ENCODE peak calls at places on chromosomes 1 and 21, in seven cellular contexts. J, X, N, W, H, Y and K are unnamed samples.

GRCh38 chr1:15008783-15009709 is 144.5 kb upstream of the TMEM51 start:
- DNase-seq in J (peak), Y (no peak), X (no peak), N (peak), W (no peak), H (no peak), K (no peak)

GRCh38 chr1:62691062-62691844 is 3.1 kb upstream of the DOCK7 start:
- DNase-seq in J (no peak), N (no peak), W (no peak), X (no peak), Y (no peak), H (no peak), K (no peak)

GRCh38 chr21:17406202-17406601 is 106.6 kb upstream of the CXADR start:
- DNase-seq in N (no peak), X (no peak), H (no peak), Y (no peak), J (no peak), W (no peak), K (no peak)

GRCh38 chr1:196355206-196355786 is 252.9 kb downstream of the KCNT2 start:
- DNase-seq in X (no peak), N (peak), J (peak), Y (no peak), H (no peak), W (no peak), K (no peak)

GRCh38 chr1:158527190-158527815 is 26.9 kb downstream of the OR6Y1 start:
- DNase-seq in H (no peak), J (peak), N (peak), W (no peak), X (peak), Y (no peak), K (peak)

GRCh38 chr1:53807916-53808315 is 30.2 kb downstream of the NDC1 start:
- DNase-seq in X (peak), J (peak), W (peak), Y (no peak), N (no peak), H (no peak), K (peak)

GRCh38 chr1:18256318-18257235 is 149.0 kb downstream of the IGSF21 start:
- DNase-seq in W (no peak), Y (no peak), N (peak), J (no peak), X (peak), H (peak), K (no peak)

GRCh38 chr1:231021540-231022031 is 18.5 kb downstream of the FAM89A start:
- DNase-seq in N (no peak), W (no peak), H (no peak), Y (no peak), X (no peak), J (peak), K (no peak)

GRCh38 chr1:234368320-234369032 is 4.8 kb upstream of the COA6 start:
- DNase-seq in N (no peak), J (no peak), H (no peak), W (no peak), X (no peak), Y (no peak), K (no peak)

GRCh38 chr21:33080376-33080775 is 10.4 kb downstream of the OLIG1 start:
- DNase-seq in X (no peak), W (no peak), N (no peak), Y (no peak), H (no peak), J (no peak), K (no peak)

GRCh38 chr1:3898994-3899775 is 887 bp downstream of the C1orf174 start:
- DNase-seq in N (peak), H (no peak), Y (no peak), J (no peak), W (no peak), X (no peak), K (no peak)
- TF ChIP-seq CTCF in N (no peak), H (no peak), Y (no peak), J (peak), W (no peak), X (no peak), K (peak)

GRCh38 chr1:247164694-247165093 is 7.1 kb downstream of the ZNF124 start:
- DNase-seq in X (no peak), N (no peak), J (no peak), Y (no peak), W (no peak), H (no peak), K (no peak)

DNA sequence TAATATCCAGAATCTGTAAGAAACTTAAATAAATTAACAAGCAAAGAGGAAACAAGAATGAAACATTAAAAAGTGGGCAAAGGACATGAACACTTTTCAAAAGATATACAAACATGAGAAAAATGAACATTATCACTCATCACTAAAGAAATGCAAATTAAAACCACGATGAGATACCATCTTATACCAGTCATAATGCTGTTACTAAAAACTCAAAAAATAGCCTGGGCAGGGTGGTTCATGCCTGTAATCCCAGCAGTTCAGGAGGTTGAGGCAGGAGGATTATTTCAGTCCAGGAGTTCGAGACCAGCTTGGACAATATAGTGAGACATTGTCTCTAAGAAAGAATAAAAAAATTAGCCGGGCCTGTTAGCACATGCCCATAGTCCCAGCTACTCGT is 6.1 kb downstream of the ZNF124 start:
- DNase-seq in W (no peak), H (no peak), X (no peak), N (no peak), Y (no peak), J (no peak), K (no peak)
- H3K4me3 ChIP-seq in W (no peak), H (no peak), X (no peak), N (no peak), Y (no peak), J (no peak), K (no peak)

GRCh38 chr1:209611771-209612570 is 28.5 kb downstream of the CAMK1G start:
- DNase-seq in J (no peak), Y (no peak), N (no peak), X (no peak), W (no peak), H (no peak), K (no peak)
- TF ChIP-seq CTCF in J (no peak), Y (no peak), N (peak), X (no peak), W (no peak), H (no peak), K (no peak)

GRCh38 chr1:2641381-2642130 is 8.7 kb upstream of the MMEL1 start:
- DNase-seq in J (no peak), X (no peak), Y (no peak), N (peak), W (no peak), H (no peak), K (no peak)
- H3K4me3 ChIP-seq in J (no peak), X (peak), Y (peak), N (peak), W (peak), H (peak), K (peak)

GRCh38 chr1:218201004-218201403 is 84.1 kb upstream of the RRP15 start:
- DNase-seq in Y (no peak), J (peak), W (no peak), N (no peak), H (no peak), X (no peak), K (no peak)
- TF ChIP-seq CTCF in Y (no peak), J (no peak), W (no peak), N (no peak), H (no peak), X (no peak), K (no peak)